ENCODE peak calls at places on chromosomes 11 and 22, in nine cellular contexts. T is stomach, W is upper lobe of left lung, C is suprapubic skin, X is transverse colon, U is sigmoid colon, Z is ovary, B is A549, R is K562. Q is an unnamed sample.

GRCh38 chr22:42642801-42643631 is 2.6 kb upstream of the ATP5MGL start:
- DNase-seq in X (no peak), W (peak), U (no peak), C (no peak), T (peak), Z (no peak), B (no peak), R (peak), Q (no peak)

GRCh38 chr11:80726236-80726635 is 1285.4 kb upstream of the TENM4 start:
- DNase-seq in W (no peak), B (no peak), T (no peak), C (no peak), X (no peak), U (no peak), R (no peak), Z (no peak), Q (no peak)

GRCh38 chr22:44590291-44590690 is 92.3 kb upstream of the RTL6 start:
- DNase-seq in Z (no peak), B (no peak), W (no peak), C (no peak), X (no peak), U (no peak), T (no peak), R (no peak), Q (no peak)

GRCh38 chr22:38953577-38954413 is 3.6 kb upstream of the APOBEC3A start:
- DNase-seq in U (peak), Z (no peak), R (no peak), W (peak), B (peak), X (peak), C (no peak), T (no peak), Q (no peak)

GRCh38 chr11:69471329-69472052 is 10.0 kb upstream of the LINC01488 start:
- DNase-seq in U (no peak), R (no peak), Z (no peak), T (no peak), X (no peak), B (no peak), C (no peak), W (no peak), Q (no peak)

GRCh38 chr22:49238181-49239141 is 589.2 kb downstream of the BRD1 start:
- DNase-seq in Z (no peak), B (no peak), C (peak), W (no peak), T (no peak), R (no peak), U (no peak), X (no peak), Q (no peak)

GRCh38 chr11:120215634-120216033 is 4.8 kb downstream of the OAF start:
- DNase-seq in B (no peak), C (no peak), U (peak), T (peak), W (no peak), R (no peak), X (no peak), Z (peak), Q (peak)

GRCh38 chr11:83773950-83774880 is 488.0 kb upstream of the CCDC90B start:
- DNase-seq in W (no peak), B (no peak), R (no peak), U (no peak), C (no peak), X (no peak), T (no peak), Z (no peak), Q (no peak)

GRCh38 chr22:23176645-23177027 is 3.7 kb upstream of the BCR start:
- DNase-seq in T (no peak), B (no peak), U (no peak), R (no peak), Z (no peak), C (no peak), W (no peak), X (no peak), Q (no peak)

GRCh38 chr11:129896062-129896461 is 684 bp upstream of the NFRKB start:
- DNase-seq in U (no peak), R (peak), C (no peak), B (no peak), Z (no peak), T (no peak), X (no peak), W (peak), Q (no peak)

GRCh38 chr22:40578171-40578570 is 58.3 kb downstream of the MRTFA start:
- DNase-seq in R (no peak), W (no peak), Z (no peak), X (no peak), B (no peak), T (no peak), C (no peak), U (no peak), Q (no peak)

GRCh38 chr11:111098091-111098490 is 147.4 kb upstream of the POU2AF2 start:
- DNase-seq in Z (no peak), X (no peak), R (no peak), U (no peak), T (no peak), W (no peak), C (no peak), B (no peak), Q (no peak)

GRCh38 chr22:31870890-31871289 is 73.4 kb upstream of the YWHAH start:
- DNase-seq in Z (no peak), C (no peak), B (peak), T (no peak), U (no peak), X (peak), W (peak), R (no peak), Q (no peak)

GRCh38 chr11:111148953-111149352 is 96.6 kb upstream of the POU2AF2 start:
- DNase-seq in T (no peak), C (no peak), W (no peak), B (no peak), X (no peak), R (no peak), U (no peak), Z (no peak), Q (no peak)

GRCh38 chr11:32893091-32893946 is 708 bp downstream of the QSER1 start:
- DNase-seq in Z (peak), X (peak), R (peak), W (peak), U (peak), B (peak), T (peak), C (peak), Q (peak)

GRCh38 chr11:119144825-119145476 is 3.9 kb upstream of the ABCG4 start:
- DNase-seq in R (peak), T (peak), Z (peak), C (no peak), W (peak), B (peak), X (peak), U (no peak), Q (peak)

GRCh38 chr22:37633693-37634504 is 5.6 kb upstream of the SH3BP1 start:
- DNase-seq in R (peak), Z (peak), T (peak), U (peak), B (no peak), X (peak), C (peak), W (peak), Q (peak)

GRCh38 chr11:64250875-64251721 is at the start of gene PLCB3:
- DNase-seq in U (peak), B (no peak), T (peak), R (peak), C (no peak), X (peak), W (peak), Z (no peak), Q (no peak)

DNA sequence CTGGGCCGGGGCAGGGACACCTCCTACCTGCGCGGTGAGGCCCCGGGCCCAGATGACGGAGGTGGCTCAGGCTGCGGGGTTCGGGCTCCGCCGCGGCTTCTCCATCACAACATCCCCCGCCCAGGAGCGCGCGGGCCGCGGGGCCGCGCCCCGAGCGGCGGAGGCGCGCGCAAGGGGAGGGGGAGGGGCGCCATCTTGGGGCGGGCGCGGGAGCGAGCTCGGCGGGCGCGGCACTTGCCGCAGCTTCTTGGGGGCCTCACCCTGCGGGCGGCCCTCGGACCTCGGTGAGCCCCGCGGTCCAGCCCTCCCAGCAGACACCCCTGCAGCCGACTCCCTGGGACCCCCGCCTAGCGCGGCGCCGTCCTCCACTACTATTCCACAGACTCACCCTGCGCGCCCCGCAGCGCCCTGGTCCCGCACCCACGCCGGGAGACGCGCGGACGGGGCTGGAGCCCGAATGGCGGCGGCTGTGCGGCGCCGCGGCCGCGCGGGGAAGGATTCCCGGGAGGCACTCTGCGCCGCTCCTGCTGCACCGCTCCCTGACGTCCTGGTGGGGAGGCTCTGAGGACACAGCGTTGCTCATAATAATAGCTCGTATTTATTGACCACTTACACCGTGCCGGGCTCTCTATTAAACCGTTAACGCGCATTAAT is at the start of gene APBB1:
- DNase-seq in C (no peak), W (peak), T (peak), U (peak), Z (peak), X (peak), R (peak), B (peak), Q (peak)
- TF ChIP-seq POLR2A in C (peak), W (peak), T (no peak), U (no peak), Z (peak), X (peak), R (no peak), B (peak), Q (peak)

GRCh38 chr22:26887456-26887855 is 230.1 kb downstream of the MIAT start:
- DNase-seq in U (no peak), Z (no peak), W (no peak), T (no peak), B (peak), C (no peak), R (no peak), X (no peak), Q (no peak)
- TF ChIP-seq EP300 in U (no peak), Z (no peak), W (no peak), T (no peak), B (no peak), C (no peak), R (no peak), X (no peak), Q (no peak)

DNA sequence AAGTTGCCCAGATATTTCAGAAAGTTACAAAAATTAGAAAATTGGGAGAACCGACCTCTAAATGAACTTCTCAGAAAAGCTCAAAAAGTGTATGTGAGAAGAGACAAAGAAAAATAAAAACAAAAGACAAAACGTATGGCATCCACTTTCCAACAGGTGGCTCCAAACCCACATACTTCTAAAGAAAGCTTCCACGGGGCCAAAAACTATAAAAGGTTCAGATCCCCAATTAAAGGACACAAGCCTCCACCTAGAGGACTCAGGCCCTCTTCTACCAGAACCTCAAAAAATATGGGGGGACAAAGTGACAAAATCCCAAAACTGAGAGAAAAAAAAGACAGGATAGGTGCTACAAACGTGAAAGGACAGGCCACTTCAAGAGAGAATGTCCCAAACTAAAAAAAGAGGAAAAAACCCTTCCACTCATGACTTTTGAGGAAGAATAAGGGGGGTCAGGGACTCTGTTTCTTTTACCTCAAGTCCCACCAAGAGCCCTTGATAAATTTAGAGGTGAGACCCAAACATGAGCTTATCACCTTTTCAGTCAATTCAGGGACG is 8.8 kb downstream of the SCGB2A1 start:
- DNase-seq in C (no peak), W (no peak), R (peak), T (no peak), B (peak), Z (no peak), X (no peak), U (no peak), Q (no peak)
- TF ChIP-seq CTCF in C (no peak), W (peak), R (peak), T (peak), B (peak), Z (no peak), X (peak), U (no peak), Q (no peak)

DNA sequence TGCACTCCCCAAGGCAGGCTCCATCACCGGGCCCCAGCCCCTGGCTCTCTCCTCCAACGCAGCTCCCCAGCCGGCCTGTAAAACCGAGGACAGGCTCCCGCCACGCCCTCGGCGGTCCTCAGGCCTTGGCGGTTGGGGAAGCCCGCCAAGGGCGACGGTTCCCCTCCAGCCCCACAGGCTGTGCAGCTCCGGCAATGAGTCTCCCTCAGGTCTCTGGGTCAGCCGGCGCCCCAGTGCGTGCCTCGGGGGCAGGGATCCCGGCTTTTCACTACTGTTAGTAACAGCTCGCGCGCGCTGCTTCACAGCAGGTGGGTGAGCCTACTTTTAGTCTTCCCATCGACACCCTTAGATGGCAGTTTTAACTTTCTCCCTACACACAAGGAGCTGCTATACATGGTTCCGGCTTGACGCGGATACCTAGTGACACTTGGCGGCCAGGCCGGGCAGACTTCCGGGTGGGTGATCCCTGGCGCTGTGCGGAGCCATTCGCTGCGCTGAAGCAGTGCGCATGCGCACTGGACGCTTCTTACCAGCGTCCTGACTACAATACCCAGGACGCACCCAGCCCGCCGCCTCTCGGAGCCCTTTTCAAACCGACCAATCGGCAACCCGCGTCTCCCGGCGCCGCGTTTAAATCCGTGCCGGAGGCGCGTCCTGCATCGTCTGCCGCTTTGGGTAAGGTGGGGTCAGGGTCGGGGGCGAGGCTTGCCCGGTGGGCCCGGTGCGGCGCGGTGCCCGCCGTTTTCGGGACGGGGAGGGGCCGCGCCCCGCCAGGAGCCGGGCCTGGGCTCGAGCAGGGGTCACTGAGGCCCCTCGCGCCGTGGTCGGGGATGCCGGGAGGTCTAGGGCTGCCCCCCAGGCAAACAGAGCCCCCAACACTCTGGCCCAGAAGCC is at the start of gene GTSE1:
- DNase-seq in X (peak), U (peak), T (peak), C (peak), B (peak), R (peak), Z (peak), W (peak), Q (peak)
- TF ChIP-seq POLR2A in X (peak), U (peak), T (no peak), C (no peak), B (peak), R (peak), Z (no peak), W (peak), Q (peak)

GRCh38 chr11:898540-899190 is 11.9 kb downstream of the CHID1 start:
- DNase-seq in C (no peak), B (peak), X (no peak), U (no peak), R (peak), T (no peak), W (no peak), Z (no peak), Q (no peak)
- TF ChIP-seq EP300 in C (no peak), B (no peak), X (no peak), U (no peak), R (no peak), T (no peak), W (no peak), Z (no peak), Q (no peak)

DNA sequence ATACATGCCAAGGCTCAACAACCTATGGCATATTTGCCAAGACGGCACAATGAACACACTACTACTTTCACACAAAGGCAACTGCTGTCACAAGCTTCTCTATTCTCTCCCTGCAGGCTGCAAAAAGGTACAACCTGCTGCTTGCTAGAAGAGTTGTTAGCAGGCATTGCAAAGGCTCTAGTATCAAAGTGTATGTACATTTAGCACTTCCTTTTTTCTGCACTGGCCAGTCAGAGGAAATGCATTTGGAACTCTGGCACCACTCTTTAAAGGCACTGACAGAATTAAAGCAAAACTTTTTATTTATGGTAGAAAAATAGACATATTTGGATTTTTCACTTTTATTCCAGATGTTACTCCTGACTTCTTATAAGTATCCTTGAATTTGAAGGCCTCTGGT is 125.9 kb downstream of the CWF19L2 start:
- DNase-seq in B (no peak), C (no peak), T (no peak), R (no peak), X (no peak), U (no peak), W (no peak), Z (no peak), Q (no peak)
- TF ChIP-seq CTCF in B (no peak), C (no peak), T (no peak), R (no peak), X (no peak), U (no peak), W (no peak), Z (no peak), Q (no peak)

Q was measured in tibial nerve.